ENCODE peak calls at places on chromosome 7, in ten cellular contexts. W is stomach, Q is thyroid gland, Z is sigmoid colon, H is A549, A is spleen, G is body of pancreas, B is vagina, V is heart left ventricle, M is tibial nerve. T is an unnamed sample.

GRCh38 chr7:19944363-19945120 is 171.1 kb upstream of the TMEM196 start:
- DNase-seq in H (no peak), G (no peak), M (no peak), Q (no peak), A (no peak), B (no peak), Z (no peak), W (no peak), V (no peak), T (no peak)

GRCh38 chr7:120456699-120457098 is 183.7 kb downstream of the KCND2 start:
- DNase-seq in B (no peak), G (no peak), Z (no peak), A (no peak), H (no peak), V (no peak), Q (no peak), W (no peak), M (no peak), T (no peak)

GRCh38 chr7:96497567-96497966 is 175.7 kb upstream of the SLC25A13 start:
- DNase-seq in V (no peak), Z (no peak), W (no peak), A (no peak), M (no peak), H (no peak), Q (no peak), G (no peak), B (no peak), T (no peak)

GRCh38 chr7:119472398-119473038 is 800.5 kb upstream of the KCND2 start:
- DNase-seq in A (no peak), V (no peak), M (no peak), B (no peak), H (no peak), Z (no peak), G (peak; percentile 85), W (peak; percentile 66), Q (peak; percentile 2), T (no peak)

GRCh38 chr7:154769527-154769926 is 233.4 kb downstream of the PAXIP1 start:
- DNase-seq in G (no peak), A (no peak), V (no peak), Z (no peak), W (no peak), H (no peak), M (no peak), Q (no peak), B (no peak), T (no peak)

GRCh38 chr7:125355899-125356298 is 426.3 kb upstream of the POT1 start:
- DNase-seq in H (no peak), B (no peak), M (no peak), A (no peak), V (no peak), Z (no peak), W (no peak), Q (no peak), G (no peak), T (no peak)

GRCh38 chr7:101843293-101844271 is 26.2 kb downstream of the CUX1 start:
- DNase-seq in V (no peak), Z (no peak), B (no peak), H (no peak), Q (no peak), A (no peak), G (no peak), W (no peak), M (no peak), T (no peak)

GRCh38 chr7:1043552-1044188 is 676 bp upstream of the GPR146 start:
- DNase-seq in Z (no peak), B (no peak), M (no peak), G (no peak), Q (no peak), A (peak; percentile 78), V (no peak), W (no peak), H (no peak), T (no peak)

GRCh38 chr7:73652541-73652949 is 15.1 kb upstream of the VPS37D start:
- DNase-seq in V (no peak), Z (no peak), G (peak; percentile 37), M (no peak), W (no peak), B (no peak), A (no peak), H (no peak), Q (no peak), T (no peak)

GRCh38 chr7:32347244-32347828 is 142.8 kb downstream of the LSM5 start:
- DNase-seq in Z (no peak), H (peak; percentile 15), Q (no peak), W (no peak), V (no peak), M (peak; percentile 51), G (no peak), A (no peak), B (no peak), T (no peak)

GRCh38 chr7:75798770-75799169 is 14.8 kb downstream of the CCL24 start:
- DNase-seq in G (peak; percentile 73), M (no peak), Z (no peak), V (no peak), Q (no peak), B (no peak), A (no peak), W (no peak), H (no peak), T (no peak)

GRCh38 chr7:99078416-99078815 is 65.5 kb downstream of the SMURF1 start:
- DNase-seq in W (no peak), A (no peak), Z (no peak), Q (no peak), V (no peak), M (no peak), B (no peak), G (peak; percentile 42), H (no peak), T (no peak)

GRCh38 chr7:35677582-35678356 is 17.2 kb downstream of the HERPUD2 start:
- DNase-seq in V (no peak), A (no peak), Z (no peak), G (no peak), H (no peak), B (no peak), W (no peak), Q (no peak), M (no peak), T (no peak)

GRCh38 chr7:29563590-29564454 is at the start of gene PRR15:
- DNase-seq in W (peak; percentile 89), G (peak; percentile 93), Q (peak; percentile 68), H (peak; percentile 90), B (no peak), M (no peak), A (peak; percentile 77), Z (peak; percentile 63), V (peak; percentile 59), T (peak; percentile 62)

GRCh38 chr7:47600199-47601118 is 18.5 kb upstream of the TNS3 start:
- DNase-seq in W (peak; percentile 47), Q (peak; percentile 65), Z (no peak), M (no peak), B (no peak), H (no peak), A (no peak), G (peak; percentile 69), V (peak; percentile 40), T (no peak)
- TF ChIP-seq POLR2A in W (no peak), Q (no peak), Z (no peak), M (no peak), B (no peak), H (peak; percentile 20), A (no peak), G (no peak), V (no peak), T (no peak)

DNA sequence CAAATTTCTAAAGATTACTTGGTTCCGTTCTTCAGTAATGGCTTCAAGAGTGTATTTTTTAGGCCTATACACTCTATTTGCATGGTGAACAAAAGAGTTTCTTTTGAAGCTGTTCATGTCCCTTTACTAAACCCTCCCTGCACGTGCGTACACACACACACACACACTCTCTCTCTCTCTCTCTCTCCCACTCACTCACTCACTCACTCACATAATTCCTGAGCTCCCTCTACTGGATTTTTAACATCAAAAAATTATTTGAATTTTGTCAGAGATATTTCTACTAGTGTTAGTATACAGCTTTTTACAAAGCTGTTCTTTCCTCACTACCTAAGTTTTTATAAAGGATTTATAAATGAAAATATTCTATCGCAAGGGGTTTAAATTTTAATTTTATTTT is 85.9 kb downstream of the UBE3C start:
- DNase-seq in H (no peak), Z (no peak), B (no peak), A (no peak), M (no peak), V (no peak), W (no peak), Q (no peak), G (no peak), T (no peak)
- TF ChIP-seq CTCF in H (peak; percentile 50), Z (no peak), B (no peak), A (no peak), M (peak; percentile 13), V (no peak), W (no peak), Q (no peak), G (peak; percentile 11), T (no peak)

GRCh38 chr7:5549096-5549896 is 125.7 kb upstream of the TNRC18 start:
- DNase-seq in B (no peak), A (no peak), W (peak; percentile 69), V (no peak), Z (no peak), Q (no peak), M (no peak), G (no peak), H (peak; percentile 89), T (no peak)
- TF ChIP-seq POLR2A in B (no peak), A (no peak), W (no peak), V (no peak), Z (no peak), Q (no peak), M (no peak), G (no peak), H (no peak), T (no peak)

GRCh38 chr7:138864667-138865066 is 66.7 kb upstream of the ATP6V0A4 start:
- DNase-seq in V (no peak), Z (no peak), H (peak; percentile 35), B (no peak), A (no peak), G (no peak), M (no peak), Q (no peak), W (no peak), T (no peak)

GRCh38 chr7:138863931-138864330 is 65.9 kb upstream of the ATP6V0A4 start:
- DNase-seq in V (no peak), Q (no peak), W (no peak), B (no peak), Z (no peak), H (no peak), A (no peak), G (no peak), M (no peak), T (no peak)

GRCh38 chr7:138866353-138866752 is 68.4 kb upstream of the ATP6V0A4 start:
- DNase-seq in Q (no peak), W (no peak), Z (no peak), H (no peak), G (no peak), A (no peak), B (no peak), V (no peak), M (no peak), T (no peak)

GRCh38 chr7:138867744-138868143 is 69.7 kb upstream of the ATP6V0A4 start:
- DNase-seq in H (no peak), B (no peak), Q (no peak), G (no peak), A (no peak), V (no peak), W (no peak), M (no peak), Z (no peak), T (no peak)

DNA sequence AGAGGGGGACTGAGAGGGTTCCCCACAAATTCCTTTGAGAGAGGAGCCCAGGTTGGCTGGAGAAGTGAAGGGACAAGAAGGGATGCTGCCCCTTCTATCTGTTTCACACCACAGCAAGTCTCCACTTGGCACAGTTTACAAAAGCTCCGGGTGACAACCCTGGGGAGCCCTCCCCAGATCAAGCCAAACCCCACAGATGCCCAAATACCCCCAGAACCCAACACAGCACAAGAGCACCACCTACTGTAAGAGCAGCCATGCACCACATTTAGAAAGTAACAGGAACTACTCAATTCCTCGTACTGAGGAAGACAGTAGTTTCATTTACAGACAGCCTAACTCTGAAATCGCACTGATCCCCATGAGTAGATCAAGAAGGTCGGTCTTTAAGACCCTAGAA is 67.8 kb upstream of the ATP6V0A4 start:
- DNase-seq in G (no peak), H (no peak), B (no peak), W (no peak), Z (no peak), Q (no peak), V (no peak), M (no peak), A (no peak), T (no peak)
- TF ChIP-seq CTCF in G (no peak), H (peak; percentile 58), B (no peak), W (no peak), Z (no peak), Q (no peak), V (no peak), M (no peak), A (no peak), T (no peak)